ENCODE peak calls at places on chromosomes 16 and 17, in four cellular contexts. F is CD4-positive, CD25-positive, alpha-beta regulatory T cell; Q is lung; W is tibial nerve. R is an unnamed sample.
A peak's percentile ranks its signal among the peaks of the same experiment; 100 is the strongest.

GRCh38 chr16:10934325-10935107 is 7.8 kb downstream of the DEXI start:
- DNase-seq in W (no peak), Q (no peak), F (no peak), R (no peak)

GRCh38 chr16:71789136-71789535 is 19.5 kb downstream of the AP1G1 start:
- DNase-seq in W (no peak), F (no peak), Q (no peak), R (no peak)

GRCh38 chr17:82356845-82357355 is 2.1 kb upstream of the TEX19 start:
- DNase-seq in F (no peak), W (no peak), Q (peak; percentile 52), R (peak; percentile 91)

GRCh38 chr17:4574448-4575045 is 9.8 kb upstream of the SMTNL2 start:
- DNase-seq in F (no peak), Q (no peak), W (no peak), R (no peak)

GRCh38 chr16:11066231-11066870 is 122.0 kb downstream of the CLEC16A start:
- DNase-seq in W (no peak), F (no peak), Q (no peak), R (no peak)

GRCh38 chr17:15744885-15745284 is 12.8 kb downstream of the TBC1D26 start:
- DNase-seq in F (no peak), Q (peak; percentile 47), W (no peak), R (no peak)

GRCh38 chr17:77427471-77427991 is 286.8 kb downstream of the SEC14L1 start:
- DNase-seq in F (no peak), Q (no peak), W (no peak), R (no peak)

GRCh38 chr17:65576939-65577338 is 15.5 kb upstream of the AXIN2 start:
- DNase-seq in W (no peak), Q (no peak), F (no peak), R (no peak)

GRCh38 chr17:14351493-14351892 is 50.6 kb downstream of the HS3ST3B1 start:
- DNase-seq in Q (no peak), F (peak; percentile 75), W (no peak), R (peak; percentile 7)

GRCh38 chr17:4477286-4477791 is 21.3 kb upstream of the SPNS2 start:
- DNase-seq in W (no peak), Q (no peak), F (no peak), R (no peak)

GRCh38 chr17:73118139-73118538 is 25.7 kb upstream of the SLC39A11 start:
- DNase-seq in Q (no peak), F (no peak), W (no peak), R (no peak)

GRCh38 chr17:2266865-2267228 is 36.7 kb downstream of the SMG6 start:
- DNase-seq in W (no peak), Q (no peak), F (peak; percentile 35), R (no peak)

GRCh38 chr17:28406478-28406824 is 439 bp upstream of the SLC46A1 start:
- DNase-seq in F (no peak), Q (no peak), W (no peak), R (no peak)

GRCh38 chr17:73806768-73807167 is 162.5 kb upstream of the SDK2 start:
- DNase-seq in W (no peak), F (no peak), Q (no peak), R (no peak)

GRCh38 chr16:57544129-57544653 is 1.7 kb downstream of the ADGRG5 start:
- DNase-seq in F (no peak), Q (no peak), W (no peak), R (peak; percentile 78)

GRCh38 chr16:10929853-10930754 is 12.2 kb downstream of the DEXI start:
- DNase-seq in Q (no peak), W (no peak), F (no peak), R (no peak)

GRCh38 chr17:54007855-54008254 is 185.1 kb downstream of the KIF2B start:
- DNase-seq in Q (no peak), F (no peak), W (no peak), R (no peak)

GRCh38 chr16:24409045-24409444 is 130.3 kb upstream of the RBBP6 start:
- DNase-seq in W (no peak), F (peak; percentile 6), Q (no peak), R (no peak)

GRCh38 chr17:67386965-67387551 is 10.0 kb downstream of the PITPNC1 start:
- DNase-seq in W (no peak), Q (peak; percentile 38), F (peak; percentile 71), R (peak; percentile 18)

GRCh38 chr17:8492121-8492520 is 56.4 kb downstream of the NDEL1 start:
- DNase-seq in Q (no peak), F (no peak), W (no peak), R (no peak)

GRCh38 chr17:8490256-8491023 is 54.8 kb downstream of the NDEL1 start:
- DNase-seq in F (no peak), W (no peak), Q (no peak), R (no peak)

GRCh38 chr17:8494506-8495111 is 58.9 kb downstream of the NDEL1 start:
- DNase-seq in F (no peak), W (no peak), Q (no peak), R (no peak)

GRCh38 chr17:8496081-8496480 is 60.4 kb downstream of the NDEL1 start:
- DNase-seq in Q (no peak), F (no peak), W (no peak), R (no peak)

DNA sequence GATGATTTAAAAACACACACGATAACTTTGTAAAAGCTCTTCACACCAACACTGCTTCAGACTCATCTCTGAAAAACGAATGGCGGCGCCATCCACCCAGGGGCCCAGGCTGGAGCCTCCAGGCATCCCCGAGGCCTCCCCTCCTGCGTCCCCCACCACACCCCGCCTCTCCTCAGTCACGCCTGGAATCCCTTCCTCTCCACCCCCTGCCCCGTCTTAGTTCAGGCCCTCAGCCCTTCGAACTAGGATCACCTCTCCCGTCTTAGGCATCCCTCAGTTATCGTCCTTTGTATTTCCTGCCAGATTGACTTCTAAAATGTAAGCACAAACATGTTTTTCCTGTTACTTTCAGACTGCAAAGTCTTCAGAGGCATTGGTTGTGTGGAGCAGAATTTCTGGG is 58.3 kb downstream of the NDEL1 start:
- DNase-seq in W (no peak), Q (no peak), F (no peak), R (no peak)
- H3K36me3 ChIP-seq in W (peaks cover 65% of the 10 kb centered on the region), Q (peaks cover 13% of the 10 kb centered on the region), F (no peaks in the 10 kb centered on the region), R (no peaks in the 10 kb centered on the region)

DNA sequence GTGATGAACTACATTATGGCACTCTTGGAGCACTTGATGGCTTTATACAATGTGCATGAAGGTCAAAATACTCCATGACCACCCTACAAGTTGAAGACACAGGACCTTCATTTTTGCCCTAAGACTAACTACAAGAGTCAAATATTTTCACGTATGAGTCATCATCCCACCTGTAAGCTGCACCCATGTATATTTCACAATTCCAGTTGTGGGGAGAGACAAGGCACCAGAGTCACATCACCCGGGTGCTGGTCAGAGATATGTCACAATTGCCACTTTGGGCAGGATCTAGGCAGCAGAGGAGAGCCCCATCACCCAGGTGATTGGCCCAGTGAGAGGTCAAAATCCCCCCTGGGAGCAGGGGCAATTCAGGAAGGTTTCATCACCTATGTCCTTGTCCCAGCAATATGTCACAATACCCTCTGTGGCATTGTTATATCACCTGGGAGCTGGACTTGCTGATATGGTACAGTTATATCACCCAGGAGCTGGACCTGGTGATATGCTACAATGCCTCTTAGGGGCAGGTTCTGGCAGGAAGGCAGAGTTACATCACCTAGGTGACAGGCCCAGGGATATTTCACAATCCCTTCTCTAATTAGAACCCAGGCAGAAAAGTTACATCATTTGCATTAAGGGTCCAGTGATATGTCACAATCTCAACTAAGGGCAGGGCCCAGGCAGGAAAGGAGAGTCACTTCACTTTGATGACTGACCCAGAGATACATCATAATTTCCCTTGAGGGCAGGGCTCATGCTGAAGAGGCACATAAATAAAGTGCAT is 1839.2 kb downstream of the TP53TG3F start:
- DNase-seq in F (no peak), W (no peak), Q (no peak), R (no peak)
- H3K9me3 ChIP-seq in F (peaks cover 22% of the 10 kb centered on the region), W (no peaks in the 10 kb centered on the region), Q (no peaks in the 10 kb centered on the region), R (no peaks in the 10 kb centered on the region)

DNA sequence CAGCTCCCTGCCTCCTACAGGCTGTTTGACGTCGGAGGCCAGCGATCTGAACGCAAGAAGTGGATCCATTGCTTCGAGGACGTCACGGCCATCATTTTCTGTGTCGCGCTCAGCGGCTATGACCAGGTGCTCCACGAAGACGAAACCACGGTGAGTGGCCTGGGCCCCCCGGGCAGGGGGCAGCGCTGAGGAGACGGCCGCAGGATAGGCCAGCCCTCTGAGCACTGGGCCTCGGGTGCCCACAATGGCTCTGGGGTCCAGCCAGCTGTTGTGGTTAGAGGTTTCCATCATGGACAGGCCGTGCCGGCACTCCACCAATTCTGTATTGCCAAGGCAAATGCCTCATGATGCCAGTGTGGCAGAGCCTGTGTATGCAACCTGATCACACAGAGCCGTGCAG is 88.6 kb downstream of the AMFR start:
- DNase-seq in Q (no peak), W (no peak), F (no peak), R (no peak)
- H3K36me3 ChIP-seq in Q (no peaks in the 10 kb centered on the region), W (peaks cover 18% of the 10 kb centered on the region), F (no peaks in the 10 kb centered on the region), R (no peaks in the 10 kb centered on the region)

GRCh38 chr16:16158082-16158658 is 65.1 kb downstream of the ABCC6 start:
- DNase-seq in F (no peak), Q (no peak), W (no peak), R (no peak)
- H3K9me3 ChIP-seq in F (peaks cover 23% of the 10 kb centered on the region), Q (peaks cover 12% of the 10 kb centered on the region), W (peaks cover 10% of the 10 kb centered on the region), R (no peaks in the 10 kb centered on the region)

DNA sequence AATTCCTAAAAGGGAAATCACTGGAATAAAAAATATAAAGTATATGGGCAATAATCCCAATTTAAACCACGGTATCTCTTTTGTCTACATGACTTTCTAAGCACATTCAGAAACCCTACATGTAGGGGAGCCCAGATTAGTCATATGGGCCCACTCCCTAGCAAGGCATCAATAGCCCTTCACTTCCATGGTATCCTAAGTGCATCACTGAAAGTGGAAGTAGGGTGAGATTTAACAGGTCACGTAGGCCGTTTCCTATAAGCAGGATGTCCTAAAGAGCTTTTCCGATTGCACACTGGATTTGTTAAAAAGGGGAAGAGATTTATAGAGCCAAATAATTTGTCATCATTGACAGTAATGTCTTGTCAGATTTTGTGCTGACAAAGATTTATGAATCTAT is 39.0 kb downstream of the CA4 start:
- DNase-seq in W (no peak), Q (no peak), F (no peak), R (no peak)
- H3K36me3 ChIP-seq in W (peaks cover 81% of the 10 kb centered on the region), Q (peaks cover 14% of the 10 kb centered on the region), F (peaks cover 47% of the 10 kb centered on the region), R (no peaks in the 10 kb centered on the region)

GRCh38 chr16:20504418-20504817 is 53.1 kb downstream of the ACSM2A start:
- DNase-seq in Q (peak; percentile 29), F (no peak), W (no peak), R (no peak)

GRCh38 chr16:20510323-20510722 is 59.0 kb downstream of the ACSM2A start:
- DNase-seq in F (no peak), W (no peak), Q (no peak), R (no peak)

GRCh38 chr16:20507280-20507679 is 56.0 kb downstream of the ACSM2A start:
- DNase-seq in W (no peak), Q (no peak), F (no peak), R (no peak)
- H3K9me3 ChIP-seq in W (no peaks in the 10 kb centered on the region), Q (peaks cover 16% of the 10 kb centered on the region), F (peaks cover 8% of the 10 kb centered on the region), R (no peaks in the 10 kb centered on the region)

DNA sequence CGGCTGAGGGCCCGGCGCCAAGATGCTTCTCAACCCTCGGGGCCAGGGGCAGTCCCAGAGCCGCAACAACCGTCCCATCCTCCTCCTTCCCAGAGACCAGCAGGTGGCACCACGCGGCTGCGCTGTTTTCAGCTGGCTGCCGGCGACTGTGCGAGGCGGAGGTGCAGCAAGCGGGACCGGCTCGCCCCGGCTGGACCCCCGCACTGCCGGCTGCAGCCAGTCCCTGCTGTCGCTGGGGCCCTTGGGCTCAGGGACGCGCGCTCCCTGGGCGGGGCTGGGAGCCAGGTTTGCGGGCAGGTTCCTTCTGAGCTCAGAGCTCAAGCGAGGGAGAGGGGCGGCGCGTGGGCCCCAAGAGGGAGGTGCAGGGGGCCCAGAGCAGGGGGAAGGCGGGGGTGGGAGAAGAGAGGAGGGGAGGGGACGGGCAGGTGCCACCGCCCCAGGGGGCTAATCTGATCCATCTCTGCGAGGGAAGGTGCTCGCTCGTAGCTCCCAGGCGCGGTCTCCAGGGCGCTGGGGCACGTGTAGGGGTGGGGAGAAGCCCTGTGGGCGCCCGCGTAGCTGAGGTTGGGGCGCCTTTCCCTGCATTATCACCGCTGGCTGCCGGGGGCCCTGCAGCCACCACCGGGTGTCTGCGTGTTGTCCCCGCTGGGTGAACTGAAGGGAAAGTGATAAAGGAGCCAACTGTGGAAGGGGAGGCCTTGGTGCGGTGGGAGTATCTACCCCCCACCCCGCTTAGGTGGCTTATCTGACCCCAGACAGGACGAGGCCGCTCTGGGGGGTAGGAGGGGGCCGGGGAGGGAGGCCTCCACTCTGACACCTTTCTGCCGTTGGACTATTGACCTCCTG is 24.2 kb downstream of the STAT5A start:
- DNase-seq in F (peak; percentile 80), W (peak; percentile 74), Q (peak; percentile 80), R (peak; percentile 60)
- H3K36me3 ChIP-seq in F (peaks cover 53% of the 10 kb centered on the region), W (peaks cover 80% of the 10 kb centered on the region), Q (peaks cover 60% of the 10 kb centered on the region), R (no peaks in the 10 kb centered on the region)

R was measured in MM.1S.